ENCODE peak calls at places on chromosomes 5 and 9, in six cellular contexts. F, O, Y, C, D and U are unnamed samples. For H3K36me3, the result is how much of the 10 kb centered on the place peaks cover.

GRCh38 chr9:107219486-107219853 is 63.6 kb upstream of the RAD23B start:
- DNase-seq in F (no peak), D (no peak), C (no peak), Y (no peak), O (no peak), U (no peak)

GRCh38 chr5:172770374-172770674 is 671 bp downstream of the DUSP1 start:
- DNase-seq in D (no peak), O (no peak), Y (no peak), C (no peak), F (no peak), U (no peak)

GRCh38 chr9:4171519-4171918 is 128.3 kb downstream of the GLIS3 start:
- DNase-seq in F (no peak), D (no peak), O (no peak), C (no peak), Y (no peak), U (no peak)

GRCh38 chr9:136372006-136372405 is 1.5 kb downstream of the CARD9 start:
- DNase-seq in Y (no peak), O (no peak), F (no peak), C (no peak), D (no peak), U (no peak)

GRCh38 chr5:39102684-39103155 is 28.5 kb upstream of the RICTOR start:
- DNase-seq in F (no peak), Y (no peak), O (peak), C (no peak), D (no peak), U (no peak)

GRCh38 chr5:9820696-9821449 is 190.7 kb upstream of the TAS2R1 start:
- DNase-seq in O (no peak), Y (no peak), C (no peak), D (no peak), F (no peak), U (no peak)

GRCh38 chr9:111866976-111867375 is 29.6 kb upstream of the UGCG start:
- DNase-seq in Y (no peak), O (peak), D (no peak), C (no peak), F (no peak), U (peak)

GRCh38 chr9:21110708-21111576 is 30.7 kb downstream of the IFNW1 start:
- DNase-seq in F (no peak), C (no peak), D (no peak), Y (no peak), O (peak), U (peak)

GRCh38 chr5:169728418-169728817 is 91.3 kb downstream of the DOCK2 start:
- DNase-seq in O (no peak), Y (no peak), C (no peak), D (peak), F (no peak), U (no peak)

GRCh38 chr5:132000677-132001453 is 10.6 kb downstream of the ACSL6 start:
- DNase-seq in D (no peak), O (no peak), Y (peak), F (no peak), C (no peak), U (no peak)

GRCh38 chr9:109990541-109990940 is 210.5 kb downstream of the PALM2AKAP2 start:
- DNase-seq in C (no peak), D (no peak), O (no peak), F (no peak), Y (no peak), U (no peak)

GRCh38 chr5:78888580-78889187 is 96.4 kb downstream of the ARSB start:
- DNase-seq in Y (peak), C (peak), O (no peak), D (no peak), F (no peak), U (no peak)

GRCh38 chr5:7714119-7714518 is 136.8 kb downstream of the CFAP90 start:
- DNase-seq in D (no peak), Y (no peak), F (no peak), C (no peak), O (no peak), U (peak)

GRCh38 chr5:134273642-134274361 is 47.9 kb upstream of the PPP2CA start:
- DNase-seq in D (no peak), C (no peak), Y (no peak), O (no peak), F (no peak), U (peak)

GRCh38 chr9:131697908-131698714 is 41.8 kb downstream of the RAPGEF1 start:
- DNase-seq in O (no peak), C (no peak), F (no peak), D (no peak), Y (no peak), U (no peak)

GRCh38 chr9:101440714-101441230 is 5.2 kb upstream of the ALDOB start:
- DNase-seq in O (no peak), C (no peak), D (no peak), Y (no peak), F (no peak), U (no peak)

GRCh38 chr5:81205058-81205457 is 28.1 kb upstream of the CKMT2 start:
- DNase-seq in C (no peak), Y (no peak), F (no peak), O (no peak), D (no peak), U (no peak)

GRCh38 chr5:83538788-83539535 is 67.4 kb downstream of the VCAN start:
- DNase-seq in Y (no peak), D (no peak), O (no peak), F (no peak), C (no peak), U (no peak)

GRCh38 chr9:86349271-86349670 is 4.9 kb downstream of the TUT7 start:
- DNase-seq in Y (no peak), O (no peak), D (no peak), F (no peak), C (no peak), U (no peak)

GRCh38 chr5:101429241-101429640 is 526.2 kb upstream of the ST8SIA4 start:
- DNase-seq in F (no peak), C (no peak), O (no peak), D (no peak), Y (no peak), U (no peak)

GRCh38 chr5:149392718-149393117 is 13.6 kb upstream of the IL17B start:
- DNase-seq in C (no peak), Y (no peak), F (no peak), O (no peak), D (no peak), U (peak)

GRCh38 chr5:14464661-14465060 is 116.9 kb upstream of the OTULINL start:
- DNase-seq in C (no peak), Y (no peak), F (no peak), D (no peak), O (no peak), U (no peak)

GRCh38 chr9:36976371-36977030 is 57.6 kb downstream of the PAX5 start:
- DNase-seq in O (no peak), F (no peak), C (no peak), Y (no peak), D (no peak), U (peak)

GRCh38 chr5:148483750-148484149 is 100.0 kb downstream of the FBXO38 start:
- DNase-seq in Y (no peak), C (no peak), F (no peak), D (no peak), O (no peak), U (no peak)

GRCh38 chr9:32783168-32783891 is at the start of gene TMEM215:
- DNase-seq in F (no peak), Y (peak), D (no peak), C (no peak), O (no peak), U (no peak)

GRCh38 chr9:136545966-136546696 is at the start of gene NOTCH1:
- DNase-seq in D (no peak), O (peak), Y (peak), C (peak), F (peak), U (peak)

GRCh38 chr9:14396171-14396570 is 82.2 kb upstream of the NFIB start:
- DNase-seq in D (no peak), O (no peak), F (no peak), C (peak), Y (no peak), U (no peak)

GRCh38 chr9:127154390-127155191 is 32.2 kb upstream of the ANGPTL2 start:
- DNase-seq in Y (peak), C (peak), F (peak), D (peak), O (peak), U (no peak)

GRCh38 chr9:127158995-127159801 is 36.8 kb upstream of the ANGPTL2 start:
- DNase-seq in D (peak), Y (peak), O (peak), F (no peak), C (no peak), U (no peak)

GRCh38 chr9:127153484-127153883 is 31.0 kb upstream of the ANGPTL2 start:
- DNase-seq in D (no peak), Y (peak), F (peak), C (no peak), O (no peak), U (no peak)

GRCh38 chr9:127154003-127154389 is 31.6 kb upstream of the ANGPTL2 start:
- DNase-seq in O (no peak), Y (peak), C (no peak), F (peak), D (peak), U (no peak)

DNA sequence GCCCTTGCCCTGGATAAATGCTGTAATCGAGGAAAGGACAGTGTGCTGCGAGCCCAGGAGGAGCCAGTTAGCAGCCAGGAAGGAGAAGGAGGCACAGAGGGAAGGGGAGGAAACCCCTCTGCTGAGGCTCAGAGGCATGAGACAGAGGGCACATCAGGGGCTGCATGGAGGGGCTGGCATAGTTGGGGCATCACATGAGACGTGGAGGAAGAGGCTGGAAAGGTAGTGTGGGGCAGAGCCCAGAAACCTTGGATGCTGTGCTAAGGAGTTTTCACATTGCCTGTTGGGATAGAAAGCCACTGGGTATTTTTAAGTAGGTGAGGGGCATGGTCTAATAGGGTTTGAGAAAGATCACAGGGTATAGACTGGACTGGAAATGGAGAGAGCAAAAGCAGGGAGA is 32.9 kb upstream of the ANGPTL2 start:
- DNase-seq in O (no peak), D (no peak), Y (no peak), F (peak), C (no peak), U (no peak)
- H3K27ac ChIP-seq in O (no peak), D (peak), Y (no peak), F (no peak), C (peak), U (no peak)

DNA sequence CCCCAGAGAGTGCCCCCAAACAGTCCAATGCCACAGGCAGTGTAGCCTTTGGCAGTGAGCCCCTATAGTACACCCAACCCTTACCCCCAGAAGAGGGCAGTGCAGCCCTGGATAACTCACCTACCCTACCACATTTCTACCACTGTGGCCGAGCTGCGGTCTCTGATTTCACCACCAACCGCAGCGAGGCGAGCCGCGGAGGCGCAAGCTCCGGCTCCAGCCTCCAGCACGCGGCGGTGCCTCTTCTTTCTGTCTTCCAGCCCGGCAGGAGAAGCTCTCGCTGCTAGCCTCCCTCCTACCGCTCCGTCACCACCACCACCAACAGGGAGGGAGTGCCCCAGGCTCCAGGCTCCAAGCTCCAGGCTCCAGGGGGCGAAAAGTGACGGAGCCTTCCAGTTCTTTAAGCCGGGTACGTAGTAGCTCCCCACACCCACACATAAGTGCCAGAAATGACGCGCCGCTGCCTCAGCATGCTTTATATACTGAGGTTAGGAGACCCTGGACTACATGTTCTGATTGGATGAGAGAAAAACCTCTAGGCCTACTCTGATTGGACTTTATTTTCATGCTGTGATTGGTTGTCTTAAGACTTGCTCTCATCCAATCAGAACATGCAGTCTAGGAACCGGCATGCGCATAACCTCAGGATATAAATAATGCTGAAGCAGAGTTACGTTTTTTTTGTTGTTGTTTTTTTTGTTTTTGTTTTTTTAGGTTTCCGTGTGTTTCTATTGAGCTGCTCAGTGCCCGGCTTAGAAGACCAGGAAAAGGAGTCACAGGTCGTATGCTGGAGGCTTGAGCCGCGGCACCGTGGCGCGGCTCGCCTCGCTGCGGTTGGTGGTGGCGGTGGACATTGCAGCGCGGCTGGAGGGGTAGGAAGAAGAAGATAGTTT is at the start of gene PCAT7:
- DNase-seq in C (peak), Y (no peak), O (peak), F (peak), D (no peak), U (no peak)
- TF ChIP-seq CTCF in C (no peak), Y (peak), O (peak), F (peak), D (peak), U (peak)

DNA sequence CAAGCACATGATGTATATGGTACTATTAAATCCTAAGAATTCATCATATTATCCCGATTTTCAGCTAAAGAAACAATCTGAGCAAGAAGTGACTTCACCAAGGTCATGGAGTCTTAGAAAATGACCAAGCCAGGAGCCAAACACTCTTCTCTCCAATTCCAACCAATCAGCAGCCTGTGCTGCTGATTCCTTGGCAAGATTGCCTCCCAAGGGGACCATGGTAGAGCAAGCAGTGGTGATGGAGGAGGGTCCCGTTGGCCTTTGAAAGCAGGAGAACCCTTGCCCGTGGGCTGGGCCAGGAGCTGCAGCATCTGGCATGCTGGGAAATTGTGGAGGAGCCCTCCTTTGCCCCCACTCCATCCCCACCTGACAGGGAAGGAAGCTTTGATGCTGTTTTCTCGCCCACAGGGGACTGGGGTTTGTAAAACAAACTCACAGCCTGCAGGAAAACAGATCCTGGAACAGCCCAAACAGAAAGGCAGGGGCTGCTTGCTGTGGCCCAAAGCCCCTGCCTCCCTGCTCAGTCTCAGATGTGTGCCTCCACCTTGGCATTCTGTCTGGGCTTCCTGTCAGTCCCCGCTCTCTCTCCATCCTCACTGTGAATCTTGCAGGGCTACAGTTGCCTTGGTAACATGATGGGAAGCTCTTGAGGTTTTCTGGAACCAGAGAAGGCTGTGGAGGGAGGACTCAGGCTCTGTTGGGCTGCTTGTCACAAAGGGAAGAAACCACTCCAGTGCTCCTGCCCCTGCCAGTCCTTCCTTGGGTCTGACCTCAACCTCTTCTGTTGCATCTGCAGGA is 70.8 kb upstream of the HSPA9 start:
- DNase-seq in O (no peak), C (no peak), F (no peak), Y (peak), D (no peak), U (no peak)
- H3K36me3 ChIP-seq in O (under half), C (under half), F (under half), Y (under half), D (under half), U (under half)

GRCh38 chr5:171418982-171419662 is at the start of gene FGF18:
- DNase-seq in F (no peak), D (peak), Y (peak), C (peak), O (peak), U (no peak)
- H3K27ac ChIP-seq in F (no peak), D (no peak), Y (no peak), C (peak), O (no peak), U (no peak)

GRCh38 chr5:95892784-95893354 is 68.8 kb downstream of the ELL2 start:
- DNase-seq in D (no peak), F (peak), O (peak), C (no peak), Y (no peak), U (no peak)

GRCh38 chr5:95899040-95899439 is 62.6 kb downstream of the ELL2 start:
- DNase-seq in O (no peak), D (no peak), F (no peak), Y (no peak), C (no peak), U (no peak)

GRCh38 chr5:95895771-95896170 is 65.9 kb downstream of the ELL2 start:
- DNase-seq in Y (no peak), O (no peak), C (no peak), F (no peak), D (no peak), U (no peak)

GRCh38 chr5:95891499-95891898 is 69.0 kb upstream of the GLRX start:
- DNase-seq in O (no peak), Y (no peak), D (no peak), F (no peak), C (no peak), U (no peak)

DNA sequence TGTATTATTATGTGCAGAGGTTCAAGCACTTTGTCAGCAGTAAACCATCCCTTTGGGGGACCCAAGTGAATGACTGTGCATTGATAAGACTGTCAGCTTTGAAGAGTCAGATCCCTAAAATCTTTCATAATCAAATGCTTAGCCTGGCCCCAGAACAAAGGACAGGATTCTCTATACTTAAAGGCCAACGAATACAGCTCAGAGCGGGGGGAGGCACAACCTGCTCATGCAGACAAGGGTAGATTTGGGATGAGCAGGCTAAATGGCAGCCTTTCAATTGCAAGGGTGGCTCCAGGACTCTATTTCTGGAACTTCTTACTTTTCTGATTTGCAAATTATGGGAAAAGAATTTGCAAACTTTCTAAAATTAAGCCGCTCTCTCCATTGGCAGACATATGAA is 66.4 kb downstream of the ELL2 start:
- DNase-seq in C (no peak), Y (no peak), F (no peak), D (no peak), O (no peak), U (no peak)
- TF ChIP-seq CTCF in C (no peak), Y (no peak), F (no peak), D (no peak), O (no peak), U (no peak)

GRCh38 chr5:177276886-177277285 is 26.6 kb downstream of the RAB24 start:
- DNase-seq in C (no peak), O (no peak), F (no peak), D (no peak), Y (no peak), U (no peak)
- H3K36me3 ChIP-seq in C (under half), O (under half), F (under half), D (under half), Y (under half), U (under half)

DNA sequence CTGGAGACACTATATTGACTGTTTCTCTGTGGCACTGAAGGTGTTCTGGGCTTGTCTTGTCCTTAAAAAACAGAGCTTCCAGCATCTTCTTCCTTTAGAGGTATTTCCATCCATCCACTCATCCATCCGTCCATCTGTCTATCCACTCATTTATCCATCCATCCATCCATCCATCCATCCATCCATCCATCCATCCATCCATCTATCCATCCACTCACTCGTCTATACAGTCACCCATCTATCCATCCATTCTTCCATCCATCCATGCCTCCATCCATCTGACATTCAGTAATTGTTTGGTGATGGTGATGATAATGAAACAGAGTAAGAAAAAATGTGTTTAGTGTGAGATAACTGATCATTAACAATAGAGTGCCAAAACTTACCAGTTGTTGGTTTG is 334.8 kb downstream of the NSG2 start:
- DNase-seq in Y (no peak), O (no peak), C (no peak), F (no peak), D (no peak), U (no peak)
- H3K27ac ChIP-seq in Y (no peak), O (no peak), C (no peak), F (no peak), D (no peak), U (no peak)